ENCODE peak calls at places on chromosomes 1 and 21, in nine cellular contexts. T is kidney epithelial cell; Z is neural progenitor cell; B is left lung; I is AG10803; V is NB4; D is CD8-positive, alpha-beta T cell; W is SK-N-SH; E is fibroblast of pulmonary artery. C is an unnamed sample.

GRCh38 chr1:12491691-12492090 is 126.3 kb downstream of the DHRS3 start:
- DNase-seq in T (no peak), Z (no peak), B (no peak), I (peak), V (no peak), D (no peak), W (no peak), E (no peak), C (peak)

GRCh38 chr1:202625416-202626360 is 84.6 kb downstream of the SYT2 start:
- DNase-seq in T (peak), Z (peak), B (peak), I (peak), V (peak), D (peak), W (peak), E (peak), C (no peak)

GRCh38 chr21:34997295-34997694 is 51.8 kb downstream of the RUNX1 start:
- DNase-seq in T (no peak), Z (no peak), B (no peak), I (no peak), V (no peak), D (no peak), W (no peak), E (no peak), C (no peak)

GRCh38 chr1:206770531-206771352 is at the start of gene IL19:
- DNase-seq in T (peak), Z (no peak), B (peak), I (peak), V (peak), D (no peak), W (no peak), E (peak), C (peak)

GRCh38 chr1:58718435-58718834 is 18.6 kb upstream of the MYSM1 start:
- DNase-seq in T (no peak), Z (no peak), B (no peak), I (no peak), V (no peak), D (no peak), W (peak), E (peak), C (no peak)

GRCh38 chr1:158471920-158472319 is at the start of gene OR10R2:
- DNase-seq in T (no peak), Z (no peak), B (no peak), I (no peak), V (no peak), D (no peak), W (no peak), E (no peak), C (no peak)

GRCh38 chr1:240998024-240998423 is 359.0 kb downstream of the RGS7 start:
- DNase-seq in T (no peak), Z (no peak), B (no peak), I (peak), V (no peak), D (no peak), W (no peak), E (no peak), C (peak)

GRCh38 chr1:29425656-29426055 is 189.3 kb downstream of the PTPRU start:
- DNase-seq in T (no peak), Z (no peak), B (no peak), I (no peak), V (no peak), D (no peak), W (no peak), E (no peak), C (no peak)

GRCh38 chr21:26169061-26169610 is 1.4 kb downstream of the APP start:
- DNase-seq in T (no peak), Z (peak), B (peak), I (peak), V (peak), D (peak), W (peak), E (peak), C (no peak)

GRCh38 chr1:48869116-48869893 is 92.6 kb upstream of the BEND5 start:
- DNase-seq in T (no peak), Z (peak), B (no peak), I (peak), V (no peak), D (no peak), W (no peak), E (peak), C (peak)

GRCh38 chr1:231390071-231390470 is 32.0 kb downstream of the EGLN1 start:
- DNase-seq in T (no peak), Z (no peak), B (no peak), I (peak), V (no peak), D (no peak), W (no peak), E (peak), C (peak)

GRCh38 chr1:41695118-41695517 is 210.6 kb upstream of the EDN2 start:
- DNase-seq in T (no peak), Z (no peak), B (peak), I (peak), V (peak), D (no peak), W (peak), E (no peak), C (no peak)

GRCh38 chr1:244971524-244972216 is 107.3 kb upstream of the HNRNPU start:
- DNase-seq in T (no peak), Z (no peak), B (no peak), I (no peak), V (no peak), D (no peak), W (no peak), E (no peak), C (no peak)

GRCh38 chr21:42093991-42094417 is 22.9 kb downstream of the UMODL1 start:
- DNase-seq in T (peak), Z (no peak), B (no peak), I (peak), V (no peak), D (no peak), W (no peak), E (peak), C (peak)

DNA sequence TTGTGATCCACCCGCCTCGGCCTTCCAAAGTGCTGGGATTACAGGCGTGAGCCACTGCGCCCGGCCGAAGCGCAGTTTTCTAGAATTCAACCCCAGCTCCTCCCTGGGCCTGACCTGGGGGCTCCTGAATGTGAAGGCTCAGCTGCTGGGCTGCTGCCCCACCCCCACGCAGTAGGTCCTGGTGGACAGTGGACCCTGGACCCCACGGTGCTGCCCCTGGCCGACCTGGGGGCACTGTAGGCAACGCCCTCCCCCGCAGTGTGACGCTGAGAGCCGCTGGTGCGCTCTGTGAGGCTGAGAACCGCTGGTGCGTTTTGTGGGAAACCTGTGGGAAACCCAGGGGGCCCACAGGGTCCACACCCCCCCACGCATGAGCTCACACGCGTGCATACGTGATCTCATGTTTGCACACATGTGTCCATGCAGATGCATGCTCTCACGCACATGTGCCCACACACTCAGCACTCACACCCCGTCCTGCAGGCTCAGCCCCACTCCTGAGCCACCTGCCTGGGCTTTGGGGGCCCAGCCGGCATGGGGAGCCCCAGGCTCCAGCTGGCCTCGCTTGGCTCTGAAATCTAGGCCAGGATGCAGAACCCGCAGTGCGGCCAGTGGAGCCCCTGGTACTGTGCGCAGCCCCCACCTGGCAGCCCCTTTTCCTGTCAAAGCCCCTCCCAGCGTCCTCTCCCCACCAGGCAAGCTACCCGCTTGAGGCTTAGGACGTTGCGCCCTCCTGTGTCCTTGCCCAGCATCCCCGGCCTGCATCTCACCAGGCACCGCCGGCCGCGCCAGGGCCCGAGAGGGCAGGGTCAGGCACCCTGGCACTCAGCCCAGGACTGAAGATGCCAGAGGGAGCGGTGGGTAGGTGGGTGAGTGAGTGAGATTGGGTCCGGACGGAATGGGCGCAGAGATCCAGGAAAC is 67.7 kb downstream of the COL18A1 start:
- DNase-seq in T (no peak), Z (no peak), B (no peak), I (no peak), V (no peak), D (no peak), W (no peak), E (no peak), C (no peak)
- TF ChIP-seq CTCF in T (no peak), Z (no peak), B (no peak), I (no peak), V (no peak), D (no peak), W (no peak), E (no peak), C (no peak)

DNA sequence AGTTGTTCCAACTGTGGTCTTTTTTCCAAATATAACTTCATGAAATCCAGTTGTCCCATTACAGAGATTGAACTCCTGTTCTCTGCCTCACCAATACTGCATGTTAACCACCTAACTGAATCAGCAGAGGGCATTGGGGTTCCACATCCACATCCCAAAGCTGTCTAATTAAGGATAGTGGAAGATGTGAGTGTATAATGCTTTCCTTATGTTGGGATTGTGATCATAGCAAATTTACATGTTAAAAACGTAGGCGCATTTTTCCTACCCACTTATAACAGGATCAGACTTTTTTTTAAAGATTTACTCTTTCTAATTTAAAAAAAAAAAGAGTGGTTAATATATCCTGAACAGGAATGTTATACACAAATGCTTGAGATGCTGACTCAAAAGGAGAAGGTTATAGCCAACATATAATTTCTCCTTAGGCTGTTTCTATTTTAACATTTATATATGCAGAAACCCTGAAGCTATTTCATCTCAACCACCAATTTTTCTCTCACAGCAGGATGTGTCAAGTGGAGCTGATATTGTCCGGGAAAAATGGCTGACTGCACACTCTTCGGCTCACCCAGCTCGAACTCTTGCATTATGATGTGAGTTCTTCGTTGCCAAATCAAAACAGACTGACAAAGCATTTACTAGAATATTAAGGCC is 40.3 kb downstream of the RGS5 start:
- DNase-seq in T (no peak), Z (no peak), B (no peak), I (peak), V (no peak), D (no peak), W (no peak), E (no peak), C (peak)
- H3K4me3 ChIP-seq in T (no peak), Z (no peak), B (no peak), I (no peak), V (no peak), D (no peak), W (no peak), E (no peak), C (no peak)

DNA sequence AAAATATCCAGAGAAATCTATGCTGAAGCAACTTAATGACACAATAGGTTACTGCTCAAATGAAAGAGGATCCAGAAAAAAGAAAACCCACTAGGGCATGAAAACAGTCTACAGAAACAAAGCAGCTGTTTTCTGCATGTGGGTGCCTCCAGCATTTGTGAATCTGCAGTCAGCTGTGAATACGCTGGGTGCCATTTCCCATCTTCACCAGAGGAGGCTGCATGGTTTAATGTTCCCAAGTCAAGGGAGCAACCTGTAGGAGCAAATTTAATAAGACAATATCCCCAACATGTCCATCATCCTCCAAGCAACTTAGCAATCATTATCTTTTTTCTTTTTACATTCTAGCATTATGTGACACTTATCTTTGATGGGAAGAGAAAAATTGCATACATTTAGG is 396.6 kb downstream of the BRINP2 start:
- DNase-seq in T (no peak), Z (peak), B (no peak), I (peak), V (peak), D (no peak), W (no peak), E (peak), C (no peak)
- TF ChIP-seq CTCF in T (peak), Z (peak), B (no peak), I (peak), V (peak), D (no peak), W (no peak), E (peak), C (peak)

GRCh38 chr1:1109743-1110142 is 6.1 kb downstream of the C1orf159 start:
- DNase-seq in T (no peak), Z (no peak), B (no peak), I (no peak), V (no peak), D (no peak), W (no peak), E (no peak), C (no peak)
- H3K4me3 ChIP-seq in T (no peak), Z (no peak), B (no peak), I (no peak), V (no peak), D (no peak), W (no peak), E (no peak), C (no peak)

GRCh38 chr1:173005196-173005864 is 45.4 kb downstream of the TNFSF18 start:
- DNase-seq in T (no peak), Z (no peak), B (no peak), I (no peak), V (no peak), D (no peak), W (no peak), E (peak), C (no peak)
- TF ChIP-seq CTCF in T (no peak), Z (no peak), B (no peak), I (peak), V (no peak), D (no peak), W (peak), E (peak), C (no peak)

DNA sequence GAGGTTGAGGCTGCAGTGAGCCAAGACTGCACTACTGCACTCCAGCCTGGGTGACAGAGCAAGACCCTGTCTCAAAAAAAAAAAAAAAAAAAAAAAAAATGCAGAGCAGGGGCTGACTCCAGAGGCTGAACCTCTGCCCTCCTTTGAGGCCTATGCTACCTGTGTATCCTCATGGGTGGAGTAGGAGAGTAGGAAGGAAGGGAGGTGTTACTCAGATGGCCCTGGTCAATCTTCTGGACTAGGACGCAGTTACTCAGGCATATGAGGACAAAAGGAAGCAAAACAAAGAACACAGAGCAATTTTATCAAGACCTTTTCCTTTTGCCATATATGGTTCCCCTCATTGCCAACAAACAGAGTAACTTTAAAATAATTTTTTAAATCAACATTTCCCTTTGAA is 35.2 kb downstream of the TGFBR3 start:
- DNase-seq in T (no peak), Z (no peak), B (no peak), I (no peak), V (no peak), D (no peak), W (no peak), E (peak), C (no peak)
- H3K4me3 ChIP-seq in T (no peak), Z (no peak), B (peak), I (no peak), V (no peak), D (no peak), W (no peak), E (peak), C (no peak)

GRCh38 chr1:78284354-78284753 is 206.4 kb upstream of the PTGFR start:
- DNase-seq in T (no peak), Z (no peak), B (no peak), I (peak), V (no peak), D (no peak), W (no peak), E (no peak), C (no peak)

GRCh38 chr1:78280626-78281025 is 210.1 kb upstream of the PTGFR start:
- DNase-seq in T (no peak), Z (no peak), B (no peak), I (no peak), V (no peak), D (no peak), W (no peak), E (no peak), C (no peak)

GRCh38 chr1:78283691-78284090 is 207.1 kb upstream of the PTGFR start:
- DNase-seq in T (no peak), Z (no peak), B (no peak), I (no peak), V (no peak), D (no peak), W (no peak), E (no peak), C (no peak)

GRCh38 chr1:78279051-78279450 is 211.7 kb upstream of the PTGFR start:
- DNase-seq in T (peak), Z (no peak), B (no peak), I (peak), V (no peak), D (no peak), W (no peak), E (peak), C (peak)

DNA sequence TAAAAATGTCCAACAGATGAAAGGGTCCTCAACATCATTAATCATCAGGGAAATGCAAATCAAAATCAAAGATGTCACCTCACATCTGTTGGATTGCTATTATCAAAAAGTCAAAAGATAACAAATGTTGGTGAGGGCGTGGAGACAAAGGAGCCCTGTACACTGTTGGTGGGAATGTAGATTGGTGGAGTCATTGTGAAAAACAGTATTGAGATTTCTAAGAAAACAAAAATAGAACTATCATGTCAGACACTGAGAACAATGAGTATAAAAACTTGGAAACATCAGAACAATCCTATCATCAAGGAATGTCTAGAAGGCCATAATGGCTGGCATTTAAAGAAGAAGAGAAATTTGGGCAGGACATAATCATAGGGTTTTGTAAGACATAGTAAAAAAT is 209.2 kb upstream of the PTGFR start:
- DNase-seq in T (no peak), Z (no peak), B (no peak), I (no peak), V (no peak), D (no peak), W (no peak), E (no peak), C (no peak)
- TF ChIP-seq CTCF in T (no peak), Z (no peak), B (no peak), I (no peak), V (no peak), D (no peak), W (no peak), E (no peak), C (no peak)

GRCh38 chr1:86708923-86709322 is 4.5 kb downstream of the SH3GLB1 start:
- DNase-seq in T (no peak), Z (no peak), B (no peak), I (no peak), V (no peak), D (no peak), W (no peak), E (peak), C (no peak)
- H3K4me3 ChIP-seq in T (no peak), Z (no peak), B (no peak), I (no peak), V (no peak), D (no peak), W (no peak), E (peak), C (no peak)

GRCh38 chr1:156750932-156751723 is at the start of gene HDGF:
- DNase-seq in T (no peak), Z (peak), B (no peak), I (peak), V (peak), D (peak), W (peak), E (no peak), C (no peak)
- TF ChIP-seq CTCF in T (no peak), Z (no peak), B (no peak), I (no peak), V (no peak), D (no peak), W (peak), E (no peak), C (no peak)

C was measured in AG09309.